ENCODE peak calls at places on chromosome 4, in six cellular contexts. B is smooth muscle cell of the brain vasculature, E is activated T-helper 1 cell treated with Interleukin-2 at 50 U/mL for 16 hours, S is T-helper 17 cell, M is lung microvascular endothelial cell, O is mesendoderm. R is an unnamed sample.

GRCh38 chr4:139167774-139168444 is 9.1 kb downstream of the ELF2 start:
- DNase-seq in O (peak), B (no peak), S (no peak), M (peak), E (no peak), R (no peak)

GRCh38 chr4:3834186-3834920 is 68.2 kb downstream of the ADRA2C start:
- DNase-seq in S (no peak), O (no peak), B (no peak), E (no peak), M (no peak), R (no peak)

GRCh38 chr4:174037631-174038030 is 245.8 kb downstream of the FBXO8 start:
- DNase-seq in M (no peak), B (no peak), E (no peak), O (peak), S (no peak), R (no peak)

GRCh38 chr4:142416711-142417275 is 429.3 kb downstream of the INPP4B start:
- DNase-seq in B (no peak), E (no peak), M (no peak), O (no peak), S (no peak), R (no peak)

GRCh38 chr4:140893939-140894338 is 137.8 kb upstream of the TBC1D9 start:
- DNase-seq in B (no peak), S (no peak), E (no peak), O (no peak), M (no peak), R (no peak)

GRCh38 chr4:97953171-97953570 is 190.1 kb downstream of the STPG2 start:
- DNase-seq in E (no peak), S (no peak), M (no peak), O (no peak), B (no peak), R (no peak)

GRCh38 chr4:8390604-8391003 is 49.9 kb downstream of the ACOX3 start:
- DNase-seq in E (no peak), S (no peak), M (no peak), O (no peak), B (no peak), R (no peak)

GRCh38 chr4:71009796-71010588 is 16.5 kb downstream of the DCK start:
- DNase-seq in B (no peak), S (no peak), M (peak), O (peak), E (no peak), R (no peak)

GRCh38 chr4:27807207-27807606 is 946.6 kb downstream of the STIM2 start:
- DNase-seq in B (no peak), M (no peak), S (no peak), O (no peak), E (no peak), R (no peak)

GRCh38 chr4:121711263-121712000 is 14.7 kb upstream of the ANXA5 start:
- DNase-seq in S (no peak), E (no peak), M (peak), O (peak), B (peak), R (no peak)

GRCh38 chr4:73446336-73446938 is 10.4 kb downstream of the AFP start:
- DNase-seq in O (peak), S (no peak), E (no peak), M (peak), B (no peak), R (no peak)

GRCh38 chr4:18388029-18388428 is 366.5 kb upstream of the LCORL start:
- DNase-seq in O (peak), E (no peak), S (no peak), M (no peak), B (no peak), R (no peak)

GRCh38 chr4:70544279-70544870 is 26.0 kb downstream of the AMTN start:
- DNase-seq in E (no peak), M (peak), S (no peak), B (no peak), O (peak), R (no peak)

GRCh38 chr4:105496899-105497298 is 23.0 kb upstream of the PPA2 start:
- DNase-seq in M (no peak), E (no peak), B (no peak), O (peak), S (no peak), R (no peak)

GRCh38 chr4:8821151-8821950 is 50.3 kb downstream of the HMX1 start:
- DNase-seq in B (no peak), M (no peak), E (no peak), O (no peak), S (peak), R (no peak)

GRCh38 chr4:139710073-139710472 is 44.5 kb downstream of the MGST2 start:
- DNase-seq in M (no peak), B (no peak), S (no peak), O (no peak), E (no peak), R (no peak)

GRCh38 chr4:119643306-119644042 is 14.9 kb upstream of the PDE5A start:
- DNase-seq in S (no peak), B (no peak), O (no peak), E (no peak), M (no peak), R (no peak)

GRCh38 chr4:11011249-11011648 is 326.7 kb upstream of the CLNK start:
- DNase-seq in M (no peak), O (no peak), E (no peak), S (no peak), B (no peak), R (no peak)

GRCh38 chr4:15469402-15470148 is at the start of gene CC2D2A:
- DNase-seq in O (peak), E (no peak), M (peak), B (no peak), S (no peak), R (no peak)

GRCh38 chr4:176350671-176351070 is 30.9 kb downstream of the SPCS3 start:
- DNase-seq in E (no peak), S (no peak), B (no peak), O (no peak), M (no peak), R (no peak)

GRCh38 chr4:109559625-109559982 is 442 bp upstream of the MCUB start:
- DNase-seq in O (peak), E (peak), B (no peak), S (peak), M (peak), R (no peak)

GRCh38 chr4:126028871-126029270 is 714.1 kb downstream of the FAT4 start:
- DNase-seq in M (no peak), E (no peak), S (no peak), O (no peak), B (peak), R (no peak)

GRCh38 chr4:93178279-93178678 is 650.3 kb upstream of the ATOH1 start:
- DNase-seq in O (peak), B (no peak), S (no peak), M (no peak), E (no peak), R (no peak)

GRCh38 chr4:155832664-155833063 is 33.4 kb downstream of the ASIC5 start:
- DNase-seq in B (no peak), S (no peak), E (no peak), M (no peak), O (no peak), R (no peak)

GRCh38 chr4:107654694-107655093 is 65.3 kb downstream of the PAPSS1 start:
- DNase-seq in O (no peak), M (no peak), E (no peak), B (no peak), S (no peak), R (no peak)